ENCODE peak calls at places on chromosomes 11 and 22, in seven cellular contexts. X is nucleus accumbens; P is AG04450; M is OCI-M1; J is activated T-helper 1 cell treated with anti-CD3 and anti-CD28 coated beads, Interleukin-12 subunit alpha, Interleukin-12 subunit beta, Interleukin-2, Interleukin-4 antibody, amounts not matched to agents 30 ng/mL and 10 ng/mL and 1 ng/mL, durations not matched to agents 14 hours and 24 hours and 36 hours; I is activated naive CD4-positive, alpha-beta T cell; G is iPS-NIHi11. V is an unnamed sample.

GRCh38 chr22:47586038-47586437 is 823.6 kb downstream of the TBC1D22A start:
- DNase-seq in X (no peak), P (no peak), M (no peak), J (no peak), I (no peak), G (no peak), V (no peak)

GRCh38 chr11:92050305-92050704 is 174.3 kb upstream of the FAT3 start:
- DNase-seq in X (no peak), P (no peak), M (no peak), J (no peak), I (no peak), G (no peak), V (no peak)

GRCh38 chr22:31286360-31287255 is 5.7 kb downstream of the PIK3IP1 start:
- DNase-seq in X (no peak), P (no peak), M (no peak), J (peak), I (peak), G (no peak), V (no peak)

GRCh38 chr11:554824-555499 is 5.6 kb downstream of the LMNTD2 start:
- DNase-seq in X (no peak), P (no peak), M (peak), J (peak), I (peak), G (peak), V (no peak)

GRCh38 chr11:35798423-35798822 is 135.8 kb downstream of the TRIM44 start:
- DNase-seq in X (no peak), P (no peak), M (no peak), J (no peak), I (no peak), G (no peak), V (no peak)

GRCh38 chr11:45411221-45411946 is 125.2 kb upstream of the SYT13 start:
- DNase-seq in X (no peak), P (no peak), M (no peak), J (no peak), I (no peak), G (no peak), V (no peak)

GRCh38 chr22:42670921-42671709 is 21.9 kb upstream of the CYB5R3 start:
- DNase-seq in X (no peak), P (no peak), M (no peak), J (no peak), I (no peak), G (no peak), V (no peak)

GRCh38 chr11:2797181-2797711 is 88.3 kb downstream of the CDKN1C start:
- DNase-seq in X (no peak), P (no peak), M (no peak), J (no peak), I (no peak), G (no peak), V (no peak)

GRCh38 chr11:78220218-78221157 is 31.8 kb downstream of the USP35 start:
- DNase-seq in X (no peak), P (no peak), M (no peak), J (no peak), I (no peak), G (no peak), V (no peak)

GRCh38 chr11:118921929-118922744 is 3.6 kb downstream of the BCL9L start:
- DNase-seq in X (no peak), P (no peak), M (no peak), J (no peak), I (no peak), G (peak), V (no peak)

GRCh38 chr11:61417670-61418069 is 12.1 kb downstream of the CPSF7 start:
- DNase-seq in X (no peak), P (no peak), M (peak), J (no peak), I (no peak), G (no peak), V (no peak)

GRCh38 chr11:92376146-92376599 is 151.6 kb downstream of the FAT3 start:
- DNase-seq in X (no peak), P (peak), M (no peak), J (no peak), I (no peak), G (peak), V (peak)